ENCODE peak calls at places on chromosomes 7 and 10, in five cellular contexts. U, H, Z, F and M are unnamed samples.

GRCh38 chr10:11225935-11226334 is 208.3 kb downstream of the CELF2 start:
- DNase-seq in U (no peak), F (peak), H (no peak), Z (no peak), M (no peak)

GRCh38 chr7:68143345-68143744 is 1146.7 kb downstream of the TYW1 start:
- DNase-seq in H (no peak), F (no peak), Z (no peak), U (no peak), M (no peak)

GRCh38 chr7:128443817-128444216 is 11.9 kb upstream of the HILPDA start:
- DNase-seq in H (no peak), Z (no peak), F (no peak), U (no peak), M (no peak)

GRCh38 chr10:75396861-75397570 is 4.5 kb downstream of the ZNF503 start:
- DNase-seq in H (peak), F (no peak), Z (peak), U (no peak), M (peak)

GRCh38 chr7:132723506-132724081 is 147.3 kb upstream of the PLXNA4 start:
- DNase-seq in F (no peak), H (no peak), Z (no peak), U (no peak), M (no peak)

GRCh38 chr10:18312385-18313145 is 172.3 kb downstream of the CACNB2 start:
- DNase-seq in F (no peak), H (no peak), Z (peak), U (peak), M (peak)

GRCh38 chr7:142153400-142153799 is 41.9 kb downstream of the MGAM2 start:
- DNase-seq in H (no peak), U (no peak), F (no peak), Z (peak), M (no peak)

GRCh38 chr7:34928052-34928451 is 109.2 kb downstream of the DPY19L1 start:
- DNase-seq in Z (peak), U (peak), F (no peak), H (peak), M (peak)

GRCh38 chr10:44363716-44364115 is 21.2 kb downstream of the CXCL12 start:
- DNase-seq in H (no peak), U (no peak), F (peak), Z (no peak), M (no peak)

GRCh38 chr10:30818854-30819253 is 189.3 kb upstream of the LYZL2 start:
- DNase-seq in U (no peak), F (peak), Z (no peak), H (no peak), M (peak)

GRCh38 chr10:44516941-44517340 is 132.0 kb upstream of the CXCL12 start:
- DNase-seq in Z (peak), U (no peak), H (no peak), F (no peak), M (no peak)

GRCh38 chr10:5496261-5497250 is 2.8 kb downstream of the CALML5 start:
- DNase-seq in H (no peak), F (no peak), Z (no peak), U (no peak), M (peak)

GRCh38 chr7:94295805-94296204 is 98.9 kb upstream of the COL1A2 start:
- DNase-seq in F (no peak), U (peak), H (no peak), Z (peak), M (no peak)

GRCh38 chr7:135914346-135914745 is 62.8 kb downstream of the MTPN start:
- DNase-seq in F (no peak), H (no peak), Z (peak), U (no peak), M (peak)